ENCODE peak calls at places on chromosomes 2 and 18, in eight cellular contexts. K is A549; P is choroid plexus epithelial cell; L is CD8-positive, alpha-beta T cell; N is cardiac muscle cell; A is dorsolateral prefrontal cortex; E is GM12865; H is MM.1S. T is an unnamed sample.
A peak's percentile ranks its signal among the peaks of the same experiment; 100 is the strongest.

GRCh38 chr2:191013617-191013875 is 425 bp downstream of the STAT1 start:
- DNase-seq in H (peak; percentile 11), L (no peak), P (peak; percentile 22), K (no peak), A (no peak), E (no peak), N (peak; percentile 25), T (no peak)

GRCh38 chr18:11310476-11311086 is 161.2 kb upstream of the PIEZO2 start:
- DNase-seq in E (peak; percentile 77), K (peak; percentile 13), H (peak; percentile 74), A (no peak), N (peak; percentile 64), P (peak; percentile 62), L (no peak), T (peak; percentile 47)

GRCh38 chr2:105323117-105323516 is 6.4 kb downstream of the TGFBRAP1 start:
- DNase-seq in A (no peak), N (no peak), E (peak; percentile 11), K (no peak), L (no peak), P (no peak), H (no peak), T (no peak)

GRCh38 chr18:44655435-44655834 is 25.3 kb upstream of the SETBP1 start:
- DNase-seq in K (no peak), E (no peak), N (no peak), A (no peak), H (no peak), P (no peak), L (no peak), T (no peak)

GRCh38 chr2:168105127-168105683 is 142.2 kb downstream of the STK39 start:
- DNase-seq in N (no peak), L (no peak), P (no peak), K (no peak), A (no peak), E (no peak), H (no peak), T (no peak)

GRCh38 chr2:65919579-65920188 is 487.3 kb upstream of the SPRED2 start:
- DNase-seq in H (no peak), P (no peak), E (no peak), N (no peak), L (no peak), K (no peak), A (no peak), T (no peak)

GRCh38 chr2:63879876-63880433 is 38.3 kb downstream of the UGP2 start:
- DNase-seq in H (no peak), E (no peak), K (no peak), A (no peak), N (no peak), P (no peak), L (no peak), T (no peak)

GRCh38 chr18:71105078-71105819 is 816.4 kb downstream of the SOCS6 start:
- DNase-seq in H (no peak), L (no peak), K (no peak), N (peak; percentile 67), E (no peak), P (peak; percentile 50), A (no peak), T (peak; percentile 63)

GRCh38 chr2:2014251-2014761 is 270.0 kb upstream of the PXDN start:
- DNase-seq in P (peak; percentile 72), H (no peak), N (no peak), E (no peak), L (no peak), K (no peak), A (peak; percentile 88), T (peak; percentile 87)

GRCh38 chr2:104408266-104408665 is 445.6 kb upstream of the POU3F3 start:
- DNase-seq in N (no peak), K (no peak), L (no peak), H (no peak), E (no peak), A (no peak), P (no peak), T (peak; percentile 40)

GRCh38 chr2:239928457-239929350 is 96.4 kb downstream of the NDUFA10 start:
- DNase-seq in E (no peak), H (no peak), N (no peak), A (peak; percentile 88), K (no peak), L (no peak), P (no peak), T (no peak)

GRCh38 chr18:60049172-60049571 is 149.4 kb downstream of the PMAIP1 start:
- DNase-seq in E (no peak), H (no peak), A (no peak), P (no peak), K (no peak), N (no peak), L (no peak), T (no peak)

GRCh38 chr18:8469793-8470192 is 139.4 kb upstream of the RAB12 start:
- DNase-seq in L (no peak), H (no peak), K (no peak), E (no peak), A (no peak), N (peak; percentile 60), P (peak; percentile 42), T (peak; percentile 59)

GRCh38 chr18:79902075-79902474 is 49.4 kb downstream of the SLC66A2 start:
- DNase-seq in K (no peak), H (no peak), P (no peak), N (no peak), L (no peak), E (no peak), A (no peak), T (no peak)

GRCh38 chr2:73020657-73021370 is 50.7 kb downstream of the SFXN5 start:
- DNase-seq in P (peak; percentile 96), K (peak; percentile 23), H (no peak), N (peak; percentile 63), E (no peak), L (no peak), A (no peak), T (peak; percentile 79)

DNA sequence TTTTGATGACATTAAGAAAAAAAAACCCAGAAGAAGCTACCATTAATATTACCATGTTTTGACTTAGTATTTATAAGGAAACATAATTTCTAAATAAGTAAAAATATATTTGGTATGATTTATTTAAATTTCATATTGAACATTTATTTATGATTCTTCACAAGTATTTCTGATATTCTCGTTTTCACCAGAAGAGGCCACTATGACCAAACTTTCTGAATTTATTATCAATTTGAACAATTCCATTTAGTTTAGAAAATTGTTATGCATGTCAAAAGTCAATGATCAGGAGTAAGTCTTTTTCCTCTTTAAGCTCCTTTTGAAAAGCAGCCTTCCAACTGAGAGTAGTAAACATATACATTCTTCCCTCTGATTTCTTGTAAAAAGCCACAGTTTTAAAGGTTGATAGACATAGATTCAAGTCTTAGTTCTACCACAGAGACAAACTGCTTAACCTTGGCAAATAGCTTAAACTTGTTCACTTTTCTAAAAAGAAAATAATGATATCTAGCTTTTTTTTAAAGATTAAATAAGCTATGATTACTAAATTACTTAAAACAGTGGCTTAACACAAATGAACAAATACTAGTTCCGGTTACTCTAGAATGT is 329.9 kb downstream of the TRIB2 start:
- DNase-seq in A (no peak), H (peak; percentile 42), L (no peak), E (peak; percentile 10), P (peak; percentile 51), K (no peak), N (peak; percentile 36), T (peak; percentile 34)
- TF ChIP-seq CTCF in A (peak; percentile 57), H (peak; percentile 40), L (peak; percentile 20), E (peak; percentile 21), P (peak; percentile 47), K (peak; percentile 39), N (peak; percentile 38), T (peak; percentile 27)

GRCh38 chr2:43227830-43228280 is 1.4 kb upstream of the ZFP36L2 start:
- DNase-seq in L (no peak), K (peak; percentile 89), H (peak; percentile 8), A (no peak), E (no peak), N (no peak), P (no peak), T (no peak)
- H3K4me3 ChIP-seq in L (peak overlapping the region; percentile 86), K (peak overlapping the region; percentile 86), H (peak overlapping the region; percentile 98), A (peak overlapping the region; percentile 69), E (peak overlapping the region; percentile 96), N (peak overlapping the region; percentile 84), P (peak overlapping the region; percentile 82), T (peak overlapping the region; percentile 68)

GRCh38 chr2:172226244-172227061 is 123.8 kb upstream of the DLX2 start:
- DNase-seq in P (no peak), K (no peak), L (peak; percentile 46), E (no peak), A (no peak), N (no peak), H (no peak), T (no peak)
- TF ChIP-seq CTCF in P (no peak), K (no peak), L (no peak), E (peak; percentile 6), A (no peak), N (no peak), H (no peak), T (no peak)

GRCh38 chr18:2572144-2572682 is 856 bp downstream of the NDC80 start:
- DNase-seq in E (peak; percentile 29), P (peak; percentile 7), K (no peak), N (no peak), A (no peak), L (no peak), H (peak; percentile 36), T (no peak)
- H3K4me3 ChIP-seq in E (peak overlapping the region; percentile 93), P (peak overlapping the region; percentile 68), K (peak overlapping the region; percentile 85), N (peak overlapping the region; percentile 99), A (no peak overlapping the region), L (peak overlapping the region; percentile 89), H (peak overlapping the region; percentile 87), T (peak overlapping the region; percentile 85)

GRCh38 chr2:68223419-68223818 is 28.9 kb downstream of the PPP3R1 start:
- DNase-seq in E (no peak), P (peak; percentile 35), L (no peak), A (no peak), K (no peak), N (peak; percentile 48), H (no peak), T (no peak)

GRCh38 chr2:68230246-68231060 is 21.9 kb downstream of the PPP3R1 start:
- DNase-seq in A (no peak), N (peak; percentile 54), P (peak; percentile 54), E (no peak), L (no peak), H (no peak), K (no peak), T (no peak)

GRCh38 chr2:68222287-68222686 is 30.0 kb downstream of the PPP3R1 start:
- DNase-seq in H (no peak), K (no peak), N (no peak), L (no peak), A (no peak), P (no peak), E (no peak), T (no peak)

GRCh38 chr2:68231061-68231372 is 21.3 kb downstream of the PPP3R1 start:
- DNase-seq in E (no peak), K (no peak), N (no peak), P (no peak), L (no peak), H (no peak), A (no peak), T (no peak)

GRCh38 chr2:68225119-68225632 is 27.2 kb downstream of the PPP3R1 start:
- DNase-seq in K (peak; percentile 23), H (peak; percentile 40), E (peak; percentile 61), N (peak; percentile 53), L (no peak), P (peak; percentile 65), A (no peak), T (no peak)
- TF ChIP-seq CTCF in K (peak; percentile 75), H (peak; percentile 52), E (peak; percentile 27), N (peak; percentile 43), L (no peak), P (peak; percentile 46), A (peak; percentile 27), T (peak; percentile 31)

GRCh38 chr18:77251730-77252050 is 2.0 kb downstream of the GALR1 start:
- DNase-seq in E (no peak), L (no peak), N (no peak), A (no peak), P (no peak), K (no peak), H (no peak), T (no peak)
- H3K4me3 ChIP-seq in E (no peak overlapping the region), L (no peak overlapping the region), N (no peak overlapping the region), A (peak overlapping the region; percentile 41), P (no peak overlapping the region), K (no peak overlapping the region), H (no peak overlapping the region), T (no peak overlapping the region)